ENCODE peak calls at places on chromosomes 2 and 18, in seven cellular contexts. One of them, this sample, is unnamed.
A peak's percentile ranks its signal among the peaks of the same experiment; 100 is the strongest.

GRCh38 chr2:182506606-182507005 is 79.8 kb upstream of the PDE1A start:
- DNase-seq in HFFc6: peak; percentile 53
- DNase-seq in cardiac fibroblast: peak; percentile 93
- DNase-seq in A549: no peak
- DNase-seq in astrocyte of the spinal cord: peak; percentile 43
- DNase-seq in H9: no peak
- DNase-seq in neural progenitor cell: peak; percentile 11
- DNase-seq in this sample: no peak

GRCh38 chr18:47944972-47945843 is 14.7 kb upstream of the SMAD2 start:
- DNase-seq in HFFc6: peak; percentile 64
- DNase-seq in neural progenitor cell: no peak
- DNase-seq in H9: no peak
- DNase-seq in astrocyte of the spinal cord: peak; percentile 51
- DNase-seq in cardiac fibroblast: peak; percentile 60
- DNase-seq in A549: no peak
- DNase-seq in this sample: peak; percentile 93

GRCh38 chr2:71974846-71975245 is 172.8 kb downstream of the CYP26B1 start:
- DNase-seq in cardiac fibroblast: peak; percentile 51
- DNase-seq in A549: no peak
- DNase-seq in astrocyte of the spinal cord: no peak
- DNase-seq in H9: no peak
- DNase-seq in neural progenitor cell: no peak
- DNase-seq in HFFc6: peak; percentile 11
- DNase-seq in this sample: no peak

GRCh38 chr2:32715391-32715841 is 87.6 kb downstream of the TTC27 start:
- DNase-seq in astrocyte of the spinal cord: peak; percentile 32
- DNase-seq in neural progenitor cell: no peak
- DNase-seq in H9: no peak
- DNase-seq in cardiac fibroblast: no peak
- DNase-seq in HFFc6: no peak
- DNase-seq in A549: no peak
- DNase-seq in this sample: no peak

GRCh38 chr18:28637897-28638296 is 461.0 kb upstream of the CDH2 start:
- DNase-seq in H9: no peak
- DNase-seq in cardiac fibroblast: peak; percentile 24
- DNase-seq in A549: no peak
- DNase-seq in astrocyte of the spinal cord: no peak
- DNase-seq in HFFc6: no peak
- DNase-seq in neural progenitor cell: no peak
- DNase-seq in this sample: no peak

GRCh38 chr2:162333968-162334367 is 10.0 kb upstream of the GCA start:
- DNase-seq in astrocyte of the spinal cord: no peak
- DNase-seq in HFFc6: peak; percentile 27
- DNase-seq in A549: no peak
- DNase-seq in cardiac fibroblast: peak; percentile 39
- DNase-seq in neural progenitor cell: peak; percentile 42
- DNase-seq in H9: peak; percentile 36
- DNase-seq in this sample: peak; percentile 58

GRCh38 chr2:229713371-229714079 is 830 bp downstream of the DNER start:
- DNase-seq in HFFc6: no peak
- DNase-seq in cardiac fibroblast: no peak
- DNase-seq in astrocyte of the spinal cord: peak; percentile 58
- DNase-seq in neural progenitor cell: peak; percentile 78
- DNase-seq in H9: peak; percentile 70
- DNase-seq in A549: peak; percentile 26
- DNase-seq in this sample: peak; percentile 56

GRCh38 chr2:69453475-69454129 is 16.4 kb upstream of the NFU1 start:
- DNase-seq in cardiac fibroblast: no peak
- DNase-seq in H9: no peak
- DNase-seq in neural progenitor cell: no peak
- DNase-seq in A549: no peak
- DNase-seq in HFFc6: no peak
- DNase-seq in astrocyte of the spinal cord: no peak
- DNase-seq in this sample: no peak

GRCh38 chr2:88967844-88968243 is 276.4 kb downstream of the RPIA start:
- DNase-seq in A549: no peak
- DNase-seq in astrocyte of the spinal cord: no peak
- DNase-seq in cardiac fibroblast: no peak
- DNase-seq in neural progenitor cell: no peak
- DNase-seq in HFFc6: no peak
- DNase-seq in H9: no peak
- DNase-seq in this sample: peak; percentile 64
- TF ChIP-seq CTCF in A549: peak; percentile 34
- TF ChIP-seq CTCF in astrocyte of the spinal cord: no peak
- TF ChIP-seq CTCF in cardiac fibroblast: no peak
- TF ChIP-seq CTCF in neural progenitor cell: no peak
- TF ChIP-seq CTCF in HFFc6: peak; percentile 55
- TF ChIP-seq CTCF in H9: no peak
- TF ChIP-seq CTCF in this sample: peak; percentile 30

DNA sequence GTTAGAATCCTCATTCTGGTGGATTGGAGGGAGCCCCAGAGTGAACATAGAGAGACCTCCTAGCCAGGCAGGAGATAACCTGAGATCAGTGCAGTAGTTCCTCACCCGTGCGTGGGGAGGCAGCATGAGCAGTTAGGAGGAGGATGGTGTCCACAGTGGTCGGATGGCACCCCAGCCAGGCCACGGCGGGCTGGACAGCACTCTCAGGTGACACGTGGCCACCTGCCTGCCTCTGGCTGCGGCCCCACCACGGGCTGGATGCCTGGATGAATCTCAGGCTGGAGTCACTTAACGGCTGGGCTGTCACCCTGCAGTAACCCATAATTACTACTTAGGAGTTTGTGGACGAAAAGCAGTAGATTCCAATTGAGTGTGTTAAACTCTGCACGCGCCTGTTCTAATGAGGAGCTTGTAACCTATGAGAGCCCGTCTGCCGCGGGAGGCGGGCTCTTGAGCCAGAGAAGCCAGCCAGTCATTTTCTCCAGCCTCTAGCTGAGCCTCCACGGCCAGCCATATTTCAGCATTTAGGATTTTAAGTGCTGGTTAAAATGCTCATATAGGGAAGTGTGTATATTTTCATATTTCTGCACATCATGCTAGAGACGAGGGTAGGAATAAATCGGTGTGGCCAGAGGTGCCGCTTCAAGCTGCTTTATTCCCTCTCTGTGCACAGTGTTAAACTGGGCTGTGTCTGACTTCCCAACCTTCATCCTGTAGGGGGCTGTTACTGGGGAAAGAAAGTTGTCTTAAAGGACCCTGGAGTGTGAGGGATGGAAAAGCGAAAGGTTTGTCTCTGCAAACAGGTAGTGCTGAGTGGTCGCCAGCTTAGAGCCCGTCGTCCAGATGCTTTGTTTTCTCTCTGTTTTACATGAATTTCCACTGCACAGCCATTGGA is 144.0 kb downstream of the GLI2 start:
- DNase-seq in H9: no peak
- DNase-seq in A549: no peak
- DNase-seq in cardiac fibroblast: no peak
- DNase-seq in astrocyte of the spinal cord: peak; percentile 33
- DNase-seq in neural progenitor cell: peak; percentile 44
- DNase-seq in HFFc6: no peak
- DNase-seq in this sample: no peak
- TF ChIP-seq CTCF in H9: no peak
- TF ChIP-seq CTCF in A549: no peak
- TF ChIP-seq CTCF in cardiac fibroblast: no peak
- TF ChIP-seq CTCF in astrocyte of the spinal cord: peak; percentile 15
- TF ChIP-seq CTCF in neural progenitor cell: peak; percentile 27
- TF ChIP-seq CTCF in HFFc6: no peak
- TF ChIP-seq CTCF in this sample: no peak

GRCh38 chr2:179422037-179422643 is 157.5 kb upstream of the SESTD1 start:
- DNase-seq in A549: peak; percentile 6
- DNase-seq in HFFc6: peak; percentile 62
- DNase-seq in neural progenitor cell: peak; percentile 83
- DNase-seq in astrocyte of the spinal cord: peak; percentile 75
- DNase-seq in cardiac fibroblast: peak; percentile 82
- DNase-seq in H9: peak; percentile 68
- DNase-seq in this sample: peak; percentile 79
- TF ChIP-seq CTCF in A549: peak; percentile 74
- TF ChIP-seq CTCF in HFFc6: peak; percentile 87
- TF ChIP-seq CTCF in neural progenitor cell: peak; percentile 84
- TF ChIP-seq CTCF in astrocyte of the spinal cord: peak; percentile 90
- TF ChIP-seq CTCF in cardiac fibroblast: peak; percentile 81
- TF ChIP-seq CTCF in H9: peak; percentile 88
- TF ChIP-seq CTCF in this sample: peak; percentile 73

DNA sequence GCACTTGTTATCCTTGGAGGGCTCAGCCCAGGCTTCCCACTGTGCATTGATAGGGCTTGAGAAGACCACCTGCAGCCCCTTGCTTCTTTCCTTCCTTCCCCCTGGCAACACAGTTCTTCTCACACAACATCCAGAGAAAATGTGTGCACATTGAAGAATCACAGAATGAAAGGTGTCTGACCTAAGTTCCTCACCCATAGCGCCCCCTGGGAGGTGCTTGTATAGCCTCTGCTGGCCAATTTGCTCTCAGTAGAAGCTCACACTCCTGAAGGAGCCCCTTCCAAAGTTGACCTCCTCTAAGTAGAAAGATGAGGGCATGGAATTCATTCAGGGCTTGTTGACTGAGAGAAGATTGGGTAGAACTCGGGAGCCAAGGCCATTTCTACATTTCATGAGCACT is 758.4 kb upstream of the KLHL29 start:
- DNase-seq in astrocyte of the spinal cord: no peak
- DNase-seq in HFFc6: no peak
- DNase-seq in neural progenitor cell: peak; percentile 54
- DNase-seq in cardiac fibroblast: no peak
- DNase-seq in H9: peak; percentile 52
- DNase-seq in A549: no peak
- DNase-seq in this sample: peak; percentile 0
- TF ChIP-seq CTCF in astrocyte of the spinal cord: no peak
- TF ChIP-seq CTCF in HFFc6: no peak
- TF ChIP-seq CTCF in neural progenitor cell: peak; percentile 56
- TF ChIP-seq CTCF in cardiac fibroblast: no peak
- TF ChIP-seq CTCF in H9: peak; percentile 70
- TF ChIP-seq CTCF in A549: no peak
- TF ChIP-seq CTCF in this sample: no peak

GRCh38 chr2:105769504-105769903 is 24.8 kb downstream of the NCK2 start:
- DNase-seq in astrocyte of the spinal cord: peak; percentile 16
- DNase-seq in H9: peak; percentile 56
- DNase-seq in A549: no peak
- DNase-seq in HFFc6: no peak
- DNase-seq in neural progenitor cell: peak; percentile 59
- DNase-seq in cardiac fibroblast: no peak
- DNase-seq in this sample: no peak
- TF ChIP-seq CTCF in astrocyte of the spinal cord: peak; percentile 31
- TF ChIP-seq CTCF in H9: peak; percentile 47
- TF ChIP-seq CTCF in A549: no peak
- TF ChIP-seq CTCF in HFFc6: peak; percentile 22
- TF ChIP-seq CTCF in neural progenitor cell: peak; percentile 45
- TF ChIP-seq CTCF in cardiac fibroblast: peak; percentile 46
- TF ChIP-seq CTCF in this sample: no peak

GRCh38 chr18:62288669-62289016 is 36.5 kb upstream of the TNFRSF11A start:
- DNase-seq in H9: no peak
- DNase-seq in HFFc6: no peak
- DNase-seq in A549: no peak
- DNase-seq in neural progenitor cell: no peak
- DNase-seq in cardiac fibroblast: no peak
- DNase-seq in astrocyte of the spinal cord: no peak
- DNase-seq in this sample: no peak

GRCh38 chr18:62289047-62289446 is 36.1 kb upstream of the TNFRSF11A start:
- DNase-seq in astrocyte of the spinal cord: peak; percentile 2
- DNase-seq in H9: no peak
- DNase-seq in cardiac fibroblast: no peak
- DNase-seq in HFFc6: no peak
- DNase-seq in A549: no peak
- DNase-seq in neural progenitor cell: no peak
- DNase-seq in this sample: no peak

DNA sequence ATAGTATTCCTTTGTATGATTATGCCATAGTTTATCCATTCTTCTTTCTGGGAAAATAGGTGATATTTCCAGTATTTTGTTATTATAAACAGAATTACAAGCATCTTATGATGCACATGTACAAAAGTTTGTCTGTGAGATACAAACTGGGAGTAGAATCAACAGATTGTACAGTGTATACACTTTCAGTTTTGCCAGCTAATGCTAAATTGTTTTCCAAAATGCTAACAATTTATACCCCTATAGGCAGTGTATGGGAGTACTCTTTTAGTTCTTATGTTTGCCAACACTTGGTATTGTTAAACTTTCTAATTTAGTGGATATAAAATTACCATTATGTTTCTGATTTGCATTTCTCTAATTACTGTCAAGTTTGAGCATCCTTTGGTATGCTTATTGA is 31.0 kb upstream of the TNFRSF11A start:
- DNase-seq in astrocyte of the spinal cord: no peak
- DNase-seq in neural progenitor cell: no peak
- DNase-seq in cardiac fibroblast: no peak
- DNase-seq in H9: no peak
- DNase-seq in A549: no peak
- DNase-seq in HFFc6: no peak
- DNase-seq in this sample: no peak
- TF ChIP-seq CTCF in astrocyte of the spinal cord: no peak
- TF ChIP-seq CTCF in neural progenitor cell: no peak
- TF ChIP-seq CTCF in cardiac fibroblast: no peak
- TF ChIP-seq CTCF in H9: no peak
- TF ChIP-seq CTCF in A549: no peak
- TF ChIP-seq CTCF in HFFc6: peak; percentile 29
- TF ChIP-seq CTCF in this sample: no peak

GRCh38 chr2:174635015-174635593 is 37.5 kb upstream of the WIPF1 start:
- DNase-seq in cardiac fibroblast: no peak
- DNase-seq in A549: no peak
- DNase-seq in neural progenitor cell: no peak
- DNase-seq in H9: no peak
- DNase-seq in astrocyte of the spinal cord: no peak
- DNase-seq in HFFc6: no peak
- DNase-seq in this sample: no peak
- TF ChIP-seq CTCF in cardiac fibroblast: no peak
- TF ChIP-seq CTCF in A549: no peak
- TF ChIP-seq CTCF in neural progenitor cell: no peak
- TF ChIP-seq CTCF in H9: no peak
- TF ChIP-seq CTCF in astrocyte of the spinal cord: no peak
- TF ChIP-seq CTCF in HFFc6: no peak
- TF ChIP-seq CTCF in this sample: no peak

GRCh38 chr18:79988079-79988924 is at the start of gene TXNL4A:
- DNase-seq in HFFc6: peak; percentile 65
- DNase-seq in H9: peak; percentile 78
- DNase-seq in cardiac fibroblast: peak; percentile 89
- DNase-seq in astrocyte of the spinal cord: peak; percentile 87
- DNase-seq in neural progenitor cell: peak; percentile 86
- DNase-seq in A549: peak; percentile 50
- DNase-seq in this sample: peak; percentile 80
- TF ChIP-seq CTCF in HFFc6: peak; percentile 42
- TF ChIP-seq CTCF in H9: peak; percentile 44
- TF ChIP-seq CTCF in cardiac fibroblast: peak; percentile 23
- TF ChIP-seq CTCF in astrocyte of the spinal cord: peak; percentile 43
- TF ChIP-seq CTCF in neural progenitor cell: peak; percentile 43
- TF ChIP-seq CTCF in A549: no peak
- TF ChIP-seq CTCF in this sample: no peak

GRCh38 chr18:10442551-10442971 is 11.9 kb upstream of the APCDD1 start:
- DNase-seq in astrocyte of the spinal cord: no peak
- DNase-seq in neural progenitor cell: peak; percentile 16
- DNase-seq in A549: no peak
- DNase-seq in cardiac fibroblast: no peak
- DNase-seq in HFFc6: peak; percentile 20
- DNase-seq in H9: no peak
- DNase-seq in this sample: no peak
- TF ChIP-seq CTCF in astrocyte of the spinal cord: peak; percentile 15
- TF ChIP-seq CTCF in neural progenitor cell: no peak
- TF ChIP-seq CTCF in A549: no peak
- TF ChIP-seq CTCF in cardiac fibroblast: no peak
- TF ChIP-seq CTCF in HFFc6: peak; percentile 48
- TF ChIP-seq CTCF in H9: no peak
- TF ChIP-seq CTCF in this sample: no peak